ENCODE peak calls at places on chromosomes 7 and 10, in five cellular contexts. T is psoas muscle, R is fibroblast of lung, I is GM20000, C is Caco-2. N is an unnamed sample.
A peak's percentile ranks its signal among the peaks of the same experiment; 100 is the strongest.

GRCh38 chr7:134545379-134545778 is 3.5 kb upstream of the AKR1B15 start:
- DNase-seq in T (no peak), R (no peak), I (no peak), C (no peak), N (no peak)

GRCh38 chr10:128064615-128065580 is 61.3 kb downstream of the MKI67 start:
- DNase-seq in T (peak; percentile 82), R (peak; percentile 65), I (peak; percentile 29), C (peak; percentile 25), N (peak; percentile 97)

GRCh38 chr7:20306499-20306946 is 24.2 kb upstream of the ITGB8 start:
- DNase-seq in T (no peak), R (no peak), I (no peak), C (peak; percentile 68), N (no peak)

GRCh38 chr7:46080595-46081159 is 159.6 kb upstream of the IGFBP3 start:
- DNase-seq in T (no peak), R (no peak), I (no peak), C (no peak), N (peak; percentile 34)

GRCh38 chr7:47444376-47445098 is 137.4 kb downstream of the TNS3 start:
- DNase-seq in T (no peak), R (peak; percentile 39), I (peak; percentile 48), C (no peak), N (peak; percentile 38)

GRCh38 chr10:11270135-11270857 is 252.6 kb downstream of the CELF2 start:
- DNase-seq in T (peak; percentile 68), R (peak; percentile 71), I (peak; percentile 65), C (peak; percentile 88), N (peak; percentile 65)

GRCh38 chr10:73887038-73888015 is 13.0 kb upstream of the CAMK2G start:
- DNase-seq in T (peak; percentile 83), R (peak; percentile 95), I (no peak), C (no peak), N (peak; percentile 97)

GRCh38 chr7:131238260-131238940 is 89.3 kb upstream of the MKLN1 start:
- DNase-seq in T (no peak), R (peak; percentile 71), I (no peak), C (no peak), N (peak; percentile 48)

GRCh38 chr7:54837167-54837566 is 78.2 kb upstream of the SEC61G start:
- DNase-seq in T (no peak), R (no peak), I (no peak), C (no peak), N (no peak)

GRCh38 chr7:51366930-51367613 is 50.5 kb upstream of the COBL start:
- DNase-seq in T (no peak), R (peak; percentile 51), I (peak; percentile 52), C (peak; percentile 79), N (peak; percentile 62)

GRCh38 chr10:72490951-72491350 is 134.9 kb downstream of the MICU1 start:
- DNase-seq in T (no peak), R (peak; percentile 49), I (no peak), C (no peak), N (peak; percentile 23)

GRCh38 chr10:87862644-87863101 is 660 bp downstream of the KLLN start:
- DNase-seq in T (no peak), R (no peak), I (peak; percentile 67), C (no peak), N (no peak)

GRCh38 chr10:57696641-57697040 is 571.1 kb downstream of the IPMK start:
- DNase-seq in T (no peak), R (peak; percentile 89), I (no peak), C (no peak), N (peak; percentile 45)

GRCh38 chr7:2641406-2642393 is 9.9 kb downstream of the TTYH3 start:
- DNase-seq in T (peak; percentile 92), R (peak; percentile 94), I (peak; percentile 80), C (no peak), N (peak; percentile 71)

GRCh38 chr10:120827251-120827875 is 23.8 kb upstream of the WDR11 start:
- DNase-seq in T (no peak), R (no peak), I (peak; percentile 23), C (no peak), N (no peak)

GRCh38 chr10:5449823-5450222 is 37.5 kb downstream of the NET1 start:
- DNase-seq in T (no peak), R (peak; percentile 70), I (no peak), C (no peak), N (peak; percentile 57)

GRCh38 chr7:130149575-130150139 is 55.5 kb downstream of the TMEM209 start:
- DNase-seq in T (no peak), R (no peak), I (peak; percentile 49), C (no peak), N (no peak)

DNA sequence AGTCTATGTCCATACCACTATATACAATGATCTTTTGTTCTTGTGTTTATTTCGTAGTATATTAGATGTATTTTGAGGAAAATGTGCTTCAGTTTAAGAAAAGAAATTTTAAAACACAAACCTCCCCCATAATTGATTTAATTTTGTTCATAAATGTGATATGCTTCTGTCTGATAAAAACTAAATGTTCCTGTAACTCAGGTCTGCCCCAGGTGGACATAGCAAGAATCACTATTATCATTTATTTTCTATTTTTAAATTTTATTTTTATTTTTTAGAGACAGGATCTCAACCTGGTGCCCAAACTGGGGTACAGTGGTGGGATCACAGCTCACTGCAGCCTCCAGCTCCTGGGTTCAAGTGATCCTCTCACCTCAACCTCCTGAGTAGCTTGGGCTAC is 43.2 kb downstream of the BEND7 start:
- DNase-seq in T (no peak), R (peak; percentile 4), I (no peak), C (no peak), N (peak; percentile 1)
- TF ChIP-seq CTCF in T (peak; percentile 5), R (peak; percentile 45), I (no peak), C (peak; percentile 46), N (peak; percentile 27)

GRCh38 chr7:128452552-128452951 is 3.1 kb upstream of the HILPDA start:
- DNase-seq in T (no peak), R (no peak), I (no peak), C (no peak), N (no peak)

GRCh38 chr7:128458956-128459355 is 3.3 kb downstream of the HILPDA start:
- DNase-seq in T (no peak), R (peak; percentile 5), I (peak; percentile 47), C (no peak), N (no peak)

GRCh38 chr7:128453836-128454804 is 1.6 kb upstream of the HILPDA start:
- DNase-seq in T (peak; percentile 87), R (peak; percentile 96), I (no peak), C (peak; percentile 51), N (no peak)

GRCh38 chr7:128455556-128456254 is at the start of gene HILPDA:
- DNase-seq in T (peak; percentile 96), R (peak; percentile 97), I (peak; percentile 96), C (peak; percentile 89), N (peak; percentile 94)

GRCh38 chr7:128454808-128455555 is 696 bp upstream of the HILPDA start:
- DNase-seq in T (no peak), R (peak; percentile 66), I (no peak), C (no peak), N (no peak)
- TF ChIP-seq CTCF in T (no peak), R (no peak), I (no peak), C (no peak), N (no peak)

GRCh38 chr10:63866747-63867140 is 345.5 kb downstream of the REEP3 start:
- DNase-seq in T (no peak), R (peak; percentile 23), I (no peak), C (no peak), N (peak; percentile 50)
- TF ChIP-seq CTCF in T (no peak), R (peak; percentile 8), I (no peak), C (peak; percentile 46), N (peak; percentile 34)

DNA sequence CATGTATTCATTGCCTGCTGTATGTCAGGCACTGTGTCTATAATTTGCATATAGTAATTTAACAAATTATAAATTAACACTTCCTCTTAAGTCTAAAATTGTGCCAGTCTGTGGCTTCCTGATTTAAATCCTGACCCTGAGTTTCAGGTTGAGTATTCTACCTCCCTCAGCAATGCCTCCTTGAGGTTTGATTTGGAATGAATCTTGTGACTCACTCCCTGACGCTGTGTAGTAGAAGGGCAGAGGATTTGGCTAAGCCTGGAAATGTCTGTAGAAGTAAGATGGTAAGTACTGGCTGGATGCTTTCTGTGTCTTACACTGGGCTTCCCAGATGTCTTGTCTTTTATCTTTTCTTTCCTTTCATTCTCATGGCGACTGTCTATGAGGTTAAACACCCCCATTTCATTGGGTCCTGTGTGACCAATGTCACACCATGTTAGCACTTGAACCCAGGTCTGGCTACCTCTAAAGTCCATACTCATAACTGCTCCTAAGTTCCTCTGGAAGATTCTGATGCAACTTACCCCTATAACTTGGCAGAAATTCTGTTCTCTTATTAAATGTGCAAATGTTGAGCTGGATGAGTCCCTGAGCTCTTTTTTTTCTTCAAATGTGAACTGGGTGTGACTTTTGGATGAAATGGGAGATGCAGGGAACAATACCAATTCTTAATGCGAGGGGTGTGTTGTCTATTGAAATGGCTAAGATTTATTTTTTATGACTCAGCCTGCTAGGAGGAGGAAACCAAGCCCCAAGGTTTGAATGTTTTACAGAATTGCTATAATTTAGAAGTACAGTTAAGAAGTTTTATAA is 48.5 kb downstream of the PLCE1 start:
- DNase-seq in T (no peak), R (peak; percentile 75), I (no peak), C (no peak), N (peak; percentile 54)
- TF ChIP-seq CTCF in T (peak; percentile 16), R (peak; percentile 25), I (no peak), C (no peak), N (peak; percentile 17)

GRCh38 chr10:46787321-46787615 is 124.0 kb upstream of the PTPN20 start:
- DNase-seq in T (no peak), R (peak; percentile 73), I (peak; percentile 6), C (peak; percentile 47), N (peak; percentile 35)
- TF ChIP-seq CTCF in T (peak; percentile 3), R (peak; percentile 25), I (peak; percentile 29), C (peak; percentile 7), N (no peak)

GRCh38 chr7:14023342-14023741 is 33.9 kb upstream of the ETV1 start:
- DNase-seq in T (no peak), R (no peak), I (no peak), C (no peak), N (no peak)
- TF ChIP-seq CTCF in T (no peak), R (no peak), I (no peak), C (no peak), N (no peak)

DNA sequence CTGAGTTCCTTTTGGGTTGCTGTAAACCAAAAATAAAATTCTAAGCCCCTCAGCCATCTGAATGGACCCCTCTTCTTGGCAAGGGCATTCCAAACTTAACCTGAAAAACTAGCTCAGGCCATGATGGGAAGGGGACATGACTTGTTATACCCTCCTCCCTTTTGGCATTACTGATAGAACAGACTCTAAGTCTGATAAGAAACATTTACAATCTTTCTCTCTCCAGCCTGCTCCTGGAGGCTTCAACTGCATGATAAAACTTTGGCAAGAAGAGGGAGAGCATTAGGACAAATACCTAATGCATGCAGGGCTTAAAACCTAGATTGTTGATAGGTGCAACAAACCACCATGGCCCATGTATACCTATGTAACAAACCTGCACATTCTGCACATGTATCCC is 40.9 kb upstream of the ATOH7 start:
- DNase-seq in T (no peak), R (no peak), I (no peak), C (no peak), N (no peak)
- TF ChIP-seq CTCF in T (no peak), R (no peak), I (no peak), C (no peak), N (no peak)

GRCh38 chr10:84054743-84055142 is 84.6 kb upstream of the GHITM start:
- DNase-seq in T (no peak), R (no peak), I (no peak), C (no peak), N (no peak)
- TF ChIP-seq CTCF in T (no peak), R (no peak), I (peak; percentile 1), C (peak; percentile 14), N (no peak)

N was measured in MCF 10A.